ENCODE peak calls at places on chromosomes 4 and X, in four cellular contexts. W is stomach; U is uterus; G is CD8-positive, alpha-beta memory T cell. D is an unnamed sample.

GRCh38 chr4:102663073-102663472 is 97.7 kb downstream of the MANBA start:
- DNase-seq in W (no peak), U (no peak), G (no peak), D (no peak)

GRCh38 chr4:80913381-80913780 is 117.1 kb upstream of the BMP3 start:
- DNase-seq in W (no peak), U (no peak), G (no peak), D (no peak)

GRCh38 chr4:181043486-181043885 is 1199.7 kb upstream of the TENM3 start:
- DNase-seq in W (no peak), U (no peak), G (no peak), D (no peak)

GRCh38 chr4:10582059-10582686 is 102.4 kb downstream of the CLNK start:
- DNase-seq in W (peak; percentile 59), U (no peak), G (no peak), D (peak; percentile 20)

GRCh38 chr4:186765673-186766546 is 42.3 kb upstream of the FAT1 start:
- DNase-seq in W (no peak), U (no peak), G (no peak), D (no peak)

GRCh38 chrX:132034648-132035047 is 11.5 kb downstream of the STK26 start:
- DNase-seq in W (no peak), U (no peak), G (no peak), D (no peak)

GRCh38 chr4:121696140-121696640 is 590 bp downstream of the ANXA5 start:
- DNase-seq in W (peak; percentile 73), U (peak; percentile 89), G (peak; percentile 40), D (peak; percentile 58)

GRCh38 chr4:180664766-180665368 is 1578.3 kb upstream of the TENM3 start:
- DNase-seq in W (peak; percentile 66), U (peak; percentile 48), G (peak; percentile 10), D (peak; percentile 48)

GRCh38 chr4:4668355-4669210 is 126.7 kb upstream of the STX18 start:
- DNase-seq in W (no peak), U (no peak), G (no peak), D (no peak)

GRCh38 chrX:132292753-132293152 is 73.5 kb upstream of the RAP2C start:
- DNase-seq in W (no peak), U (peak; percentile 29), G (no peak), D (no peak)

GRCh38 chrX:68938244-68939004 is 109.6 kb downstream of the EFNB1 start:
- DNase-seq in W (no peak), U (no peak), G (no peak), D (no peak)

GRCh38 chr4:155032521-155033229 is 175.8 kb upstream of the NPY2R start:
- DNase-seq in W (no peak), U (no peak), G (no peak), D (no peak)

GRCh38 chr4:39255916-39256315 is 73.6 kb downstream of the WDR19 start:
- DNase-seq in W (no peak), U (no peak), G (no peak), D (no peak)

GRCh38 chr4:177118596-177118995 is 191.1 kb upstream of the NEIL3 start:
- DNase-seq in W (no peak), U (peak; percentile 46), G (no peak), D (no peak)

GRCh38 chr4:48262926-48263325 is 6.7 kb downstream of the TEC start:
- DNase-seq in W (no peak), U (no peak), G (no peak), D (no peak)

GRCh38 chr4:22471999-22472434 is 43.8 kb downstream of the ADGRA3 start:
- DNase-seq in W (no peak), U (no peak), G (no peak), D (no peak)

GRCh38 chr4:177159600-177159999 is 150.1 kb upstream of the NEIL3 start:
- DNase-seq in W (no peak), U (no peak), G (no peak), D (no peak)

GRCh38 chr4:72974694-72975487 is 94.6 kb downstream of the COX18 start:
- DNase-seq in W (no peak), U (no peak), G (no peak), D (no peak)

GRCh38 chr4:72971572-72971971 is 97.9 kb downstream of the COX18 start:
- DNase-seq in W (no peak), U (no peak), G (no peak), D (no peak)

GRCh38 chr4:72966652-72967051 is 102.9 kb downstream of the COX18 start:
- DNase-seq in W (no peak), U (no peak), G (no peak), D (no peak)

GRCh38 chr4:72970756-72971155 is 98.8 kb downstream of the COX18 start:
- DNase-seq in W (no peak), U (no peak), G (no peak), D (no peak)

GRCh38 chr4:72969957-72970356 is 99.6 kb downstream of the COX18 start:
- DNase-seq in W (no peak), U (no peak), G (no peak), D (no peak)
- H3K27ac ChIP-seq in W (no peak overlapping the region), U (no peak overlapping the region), G (no peak overlapping the region), D (no peak overlapping the region)

GRCh38 chr4:18686338-18687039 is 664.9 kb upstream of the LCORL start:
- DNase-seq in W (no peak), U (no peak), G (no peak), D (no peak)

GRCh38 chr4:18689308-18689915 is 667.9 kb upstream of the LCORL start:
- DNase-seq in W (peak; percentile 55), U (peak; percentile 46), G (peak; percentile 4), D (peak; percentile 2)

GRCh38 chr4:18695733-18696527 is 674.4 kb upstream of the LCORL start:
- DNase-seq in W (no peak), U (no peak), G (no peak), D (no peak)

DNA sequence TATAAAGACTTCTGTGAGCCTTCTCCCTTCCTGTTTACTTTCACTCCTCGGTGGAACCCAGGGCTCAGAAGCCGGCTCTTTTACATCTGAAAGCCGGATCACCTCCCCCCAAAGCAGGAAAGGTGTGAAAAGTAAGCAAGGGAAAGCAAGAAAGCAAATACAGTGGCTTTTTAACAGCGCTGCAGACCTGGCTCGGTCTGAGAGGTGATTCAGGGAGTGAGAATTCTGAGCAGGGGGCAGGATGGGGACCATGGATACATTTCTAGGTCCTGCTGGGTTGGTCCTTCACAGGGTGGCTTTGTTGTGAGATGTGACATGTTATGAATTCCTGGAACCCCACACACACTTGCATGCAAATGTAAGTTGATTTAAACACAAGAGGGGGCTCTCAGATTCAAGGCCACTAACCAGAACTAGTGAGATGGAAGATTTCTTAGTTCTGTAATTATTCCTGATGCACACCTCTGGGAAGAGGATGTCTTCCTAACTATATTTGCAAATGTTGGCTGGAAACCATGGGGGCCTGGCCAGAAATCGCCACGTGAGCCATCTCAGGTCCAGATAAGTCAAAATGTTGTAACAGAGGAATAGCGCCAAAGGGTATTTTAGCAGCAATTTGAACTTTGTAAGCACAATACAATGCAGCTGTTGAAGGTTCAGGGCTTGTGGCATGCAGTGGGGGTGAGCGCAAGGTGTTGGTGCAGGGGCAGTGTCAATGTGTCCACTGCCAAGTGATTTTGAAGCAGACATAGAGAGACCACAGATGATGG is 670.1 kb upstream of the LCORL start:
- DNase-seq in W (no peak), U (no peak), G (no peak), D (no peak)
- H3K4me3 ChIP-seq in W (no peak overlapping the region), U (no peak overlapping the region), G (no peak overlapping the region), D (no peak overlapping the region)

GRCh38 chr4:133402616-133403015 is 253.5 kb downstream of the PCDH10 start:
- DNase-seq in W (no peak), U (no peak), G (no peak), D (no peak)

DNA sequence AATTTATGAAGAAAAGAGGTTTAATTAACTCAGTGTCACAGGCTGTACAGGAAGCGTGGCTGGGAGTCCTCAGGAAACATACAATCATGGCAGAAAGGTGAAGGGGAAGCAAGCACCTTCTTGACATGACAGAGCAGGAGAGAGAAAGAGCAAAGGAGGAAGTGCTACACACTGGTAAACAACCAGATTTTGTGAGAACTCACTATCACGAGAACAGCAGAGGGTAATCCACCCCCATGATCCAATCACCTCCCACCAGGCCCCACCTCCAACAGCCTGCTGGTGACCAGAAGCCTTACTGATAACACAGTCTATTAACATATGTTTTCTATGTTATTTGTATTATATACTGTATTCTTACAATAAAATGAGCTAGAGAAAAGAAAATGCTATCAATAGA is 254.8 kb downstream of the PCDH10 start:
- DNase-seq in W (no peak), U (no peak), G (no peak), D (no peak)
- H3K27ac ChIP-seq in W (no peak overlapping the region), U (no peak overlapping the region), G (no peak overlapping the region), D (no peak overlapping the region)

GRCh38 chr4:52864816-52865215 is 2.7 kb downstream of the RASL11B start:
- DNase-seq in W (peak; percentile 39), U (no peak), G (no peak), D (no peak)

GRCh38 chr4:52862605-52863236 is 604 bp downstream of the RASL11B start:
- DNase-seq in W (no peak), U (no peak), G (no peak), D (no peak)

GRCh38 chr4:52866734-52867133 is 4.6 kb downstream of the RASL11B start:
- DNase-seq in W (no peak), U (no peak), G (no peak), D (no peak)

GRCh38 chr4:52863324-52863723 is 1.2 kb downstream of the RASL11B start:
- DNase-seq in W (no peak), U (no peak), G (no peak), D (no peak)

DNA sequence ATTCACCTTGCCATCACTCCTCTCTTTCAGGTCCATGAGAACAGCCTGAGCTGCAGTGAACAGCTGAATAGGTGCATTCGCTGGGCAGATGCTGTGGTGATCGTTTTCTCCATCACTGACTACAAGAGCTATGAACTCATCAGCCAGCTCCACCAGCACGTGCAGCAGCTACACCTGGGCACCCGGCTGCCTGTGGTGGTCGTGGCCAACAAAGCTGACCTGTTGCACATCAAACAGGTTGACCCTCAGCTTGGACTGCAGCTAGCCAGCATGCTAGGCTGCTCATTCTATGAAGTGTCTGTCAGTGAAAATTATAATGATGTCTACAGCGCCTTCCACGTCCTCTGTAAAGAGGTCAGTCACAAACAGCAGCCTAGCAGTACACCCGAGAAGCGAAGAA is 3.2 kb downstream of the RASL11B start:
- DNase-seq in W (no peak), U (no peak), G (no peak), D (no peak)
- H3K4me3 ChIP-seq in W (no peak overlapping the region), U (no peak overlapping the region), G (no peak overlapping the region), D (no peak overlapping the region)

GRCh38 chr4:7649741-7650531 is 215.2 kb upstream of the PSAPL1 start:
- DNase-seq in W (no peak), U (no peak), G (peak; percentile 56), D (peak; percentile 36)

GRCh38 chr4:7651461-7651921 is 216.8 kb upstream of the PSAPL1 start:
- DNase-seq in W (no peak), U (peak; percentile 36), G (no peak), D (no peak)

GRCh38 chr4:7649411-7649740 is 214.6 kb upstream of the PSAPL1 start:
- DNase-seq in W (no peak), U (no peak), G (no peak), D (no peak)

GRCh38 chr4:7652006-7652405 is 217.3 kb upstream of the PSAPL1 start:
- DNase-seq in W (no peak), U (no peak), G (no peak), D (no peak)

GRCh38 chr4:7650606-7651400 is 216.1 kb upstream of the PSAPL1 start:
- DNase-seq in W (no peak), U (no peak), G (no peak), D (no peak)
- H3K27ac ChIP-seq in W (no peak overlapping the region), U (no peak overlapping the region), G (peak overlapping the region; percentile 51), D (no peak overlapping the region)

GRCh38 chr4:89719536-89719935 is 117.4 kb downstream of the SNCA start:
- DNase-seq in W (no peak), U (no peak), G (no peak), D (no peak)
- H3K4me3 ChIP-seq in W (no peak overlapping the region), U (no peak overlapping the region), G (no peak overlapping the region), D (no peak overlapping the region)